ENCODE peak calls at places on chromosomes 3 and 15, in eight cellular contexts. X is NCI-H1092 treated with DMSO at 0.1 percent for 48 hours, Q is RKO, V is H7, B is posterior vena cava, K is RWPE2, P is left ventricle myocardium superior, J is activated T-cell treated with anti-CD3 and anti-CD28 coated beads for 1 hour. F is an unnamed sample.

GRCh38 chr3:50609743-50610085 is 1.9 kb downstream of the CISH start:
- DNase-seq in X (no peak), K (no peak), V (no peak), B (no peak), J (no peak), Q (no peak), P (no peak), F (no peak)

GRCh38 chr15:41848595-41848994 is 9.9 kb downstream of the PLA2G4B start:
- DNase-seq in P (no peak), B (no peak), X (no peak), Q (no peak), K (no peak), J (no peak), V (no peak), F (no peak)

GRCh38 chr15:100032358-100033080 is 299.3 kb upstream of the LYSMD4 start:
- DNase-seq in K (no peak), Q (no peak), J (no peak), B (no peak), P (no peak), X (no peak), V (no peak), F (no peak)

GRCh38 chr15:32659340-32659831 is 17.9 kb downstream of the SCG5 start:
- DNase-seq in K (peak; percentile 85), J (no peak), V (no peak), Q (no peak), B (peak; percentile 85), P (no peak), X (peak; percentile 3), F (peak; percentile 47)

GRCh38 chr3:138282836-138283235 is 46.8 kb downstream of the NME9 start:
- DNase-seq in B (no peak), J (no peak), K (no peak), Q (no peak), X (no peak), P (no peak), V (no peak), F (no peak)

GRCh38 chr15:38217181-38217580 is 35.5 kb upstream of the SPRED1 start:
- DNase-seq in Q (no peak), P (no peak), V (no peak), B (no peak), J (no peak), X (no peak), K (no peak), F (no peak)

GRCh38 chr3:48863122-48863521 is 15.4 kb upstream of the PRKAR2A start:
- DNase-seq in J (no peak), K (no peak), X (no peak), Q (no peak), B (no peak), P (no peak), V (no peak), F (no peak)

GRCh38 chr3:3281024-3281423 is 101.5 kb upstream of the CRBN start:
- DNase-seq in P (no peak), X (no peak), V (no peak), K (no peak), J (no peak), Q (no peak), B (no peak), F (no peak)

GRCh38 chr3:195461518-195462307 is 18.9 kb upstream of the ACAP2 start:
- DNase-seq in Q (no peak), P (no peak), B (peak; percentile 17), X (no peak), K (no peak), J (no peak), V (no peak), F (no peak)

GRCh38 chr3:24235121-24235520 is 259.5 kb downstream of the THRB start:
- DNase-seq in Q (no peak), K (no peak), B (no peak), J (no peak), X (no peak), V (no peak), P (no peak), F (no peak)

GRCh38 chr3:108603689-108604088 is 14.2 kb downstream of the DZIP3 start:
- DNase-seq in Q (no peak), K (no peak), X (no peak), J (no peak), B (no peak), P (no peak), V (no peak), F (no peak)

GRCh38 chr3:48267782-48268181 is 26.9 kb downstream of the ZNF589 start:
- DNase-seq in J (no peak), X (no peak), K (no peak), P (no peak), Q (no peak), B (no peak), V (no peak), F (no peak)

GRCh38 chr3:174495231-174495755 is 363.8 kb upstream of the NAALADL2 start:
- DNase-seq in V (no peak), X (no peak), B (no peak), K (no peak), Q (no peak), J (no peak), P (no peak), F (no peak)

GRCh38 chr3:65466300-65466988 is 572.3 kb downstream of the MAGI1 start:
- DNase-seq in Q (no peak), V (peak; percentile 54), P (no peak), X (no peak), K (no peak), J (no peak), B (no peak), F (no peak)